ENCODE peak calls at places on chromosomes 3 and 15, in nine cellular contexts. P is SK-N-SH, J is A549, W is HCT116, O is WTC11, B is GM12878, N is HepG2, Y is H1, V is K562. F is an unnamed sample.
A peak's percentile ranks its signal among the peaks of the same experiment; 100 is the strongest.

GRCh38 chr3:51683566-51683965 is 12.5 kb downstream of the TEX264 start:
- DNase-seq in O (no peak), W (no peak), P (no peak), B (no peak), Y (no peak), J (no peak), N (no peak), V (no peak), F (no peak)

GRCh38 chr3:94299741-94300140 is 236.9 kb downstream of the NSUN3 start:
- DNase-seq in V (no peak), O (no peak), Y (no peak), B (no peak), P (no peak), J (no peak), N (no peak), W (no peak), F (no peak)

GRCh38 chr3:165895919-165896318 is 58.7 kb upstream of the BCHE start:
- DNase-seq in W (peak; percentile 15), B (no peak), P (peak; percentile 10), Y (peak; percentile 84), V (peak; percentile 19), N (peak; percentile 37), J (peak; percentile 29), O (peak; percentile 85), F (peak; percentile 45)

GRCh38 chr15:36428102-36428845 is 151.2 kb upstream of the CDIN1 start:
- DNase-seq in O (no peak), J (peak; percentile 96), P (no peak), N (peak; percentile 63), B (no peak), W (peak; percentile 96), Y (no peak), V (peak; percentile 75), F (peak; percentile 47)

GRCh38 chr3:190619353-190619752 is 105.5 kb downstream of the IL1RAP start:
- DNase-seq in N (no peak), J (no peak), Y (no peak), V (no peak), P (no peak), W (no peak), B (no peak), O (no peak), F (no peak)

GRCh38 chr3:129673897-129674797 is 67.7 kb upstream of the PLXND1 start:
- DNase-seq in B (no peak), W (no peak), P (no peak), Y (no peak), J (no peak), V (no peak), O (no peak), N (no peak), F (no peak)

GRCh38 chr3:133745981-133746721 is at the start of gene TF:
- DNase-seq in N (peak; percentile 95), B (no peak), O (peak; percentile 22), Y (no peak), J (no peak), V (no peak), P (peak; percentile 76), W (no peak), F (no peak)

GRCh38 chr15:37079726-37080125 is 20.6 kb downstream of the MEIS2 start:
- DNase-seq in P (no peak), V (no peak), B (no peak), N (no peak), W (no peak), Y (no peak), J (no peak), O (no peak), F (no peak)

GRCh38 chr3:196506687-196507086 is 3.1 kb upstream of the RNF168 start:
- DNase-seq in J (no peak), Y (no peak), O (no peak), N (no peak), W (no peak), P (no peak), V (no peak), B (no peak), F (no peak)

GRCh38 chr15:91912336-91912735 is 58.8 kb downstream of the SLCO3A1 start:
- DNase-seq in N (no peak), O (no peak), P (no peak), J (no peak), B (no peak), W (no peak), V (no peak), Y (no peak), F (no peak)

GRCh38 chr15:89740137-89740536 is 10.9 kb downstream of the MESP1 start:
- DNase-seq in B (peak; percentile 43), Y (peak; percentile 73), V (peak; percentile 77), P (peak; percentile 84), W (peak; percentile 67), J (peak; percentile 83), O (peak; percentile 69), N (peak; percentile 72), F (peak; percentile 85)

GRCh38 chr3:31946484-31947081 is 34.5 kb downstream of the OSBPL10 start:
- DNase-seq in W (no peak), P (no peak), V (no peak), J (no peak), N (no peak), B (no peak), Y (no peak), O (no peak), F (no peak)

GRCh38 chr3:29718661-29719065 is 437.8 kb downstream of the RBMS3 start:
- DNase-seq in P (no peak), O (no peak), Y (no peak), W (no peak), B (no peak), V (no peak), J (no peak), N (no peak), F (no peak)

GRCh38 chr15:65576669-65577068 is 34.3 kb downstream of the INTS14 start:
- DNase-seq in Y (no peak), W (no peak), V (no peak), N (no peak), J (no peak), B (no peak), P (no peak), O (no peak), F (no peak)

GRCh38 chr15:88900309-88900981 is 5.1 kb upstream of the HAPLN3 start:
- DNase-seq in O (no peak), W (no peak), P (no peak), Y (no peak), B (no peak), V (no peak), J (peak; percentile 80), N (no peak), F (no peak)

GRCh38 chr15:68464451-68465090 is 32.6 kb upstream of the ITGA11 start:
- DNase-seq in P (no peak), V (no peak), B (no peak), W (no peak), N (no peak), J (no peak), Y (no peak), O (no peak), F (no peak)

GRCh38 chr3:85259748-85260147 is 301.0 kb downstream of the CADM2 start:
- DNase-seq in J (no peak), B (no peak), W (no peak), N (no peak), V (no peak), O (no peak), Y (no peak), P (no peak), F (no peak)

GRCh38 chr3:79264892-79265291 is 502.9 kb downstream of the ROBO1 start:
- DNase-seq in V (no peak), O (no peak), Y (no peak), N (no peak), B (no peak), W (no peak), J (no peak), P (no peak), F (no peak)

GRCh38 chr15:51991141-51991540 is 19.6 kb upstream of the LEO1 start:
- DNase-seq in W (no peak), N (no peak), P (no peak), J (no peak), O (no peak), V (no peak), B (no peak), Y (no peak), F (no peak)

GRCh38 chr3:99753268-99753975 is 64.2 kb upstream of the CMSS1 start:
- DNase-seq in N (peak; percentile 28), Y (peak; percentile 52), O (peak; percentile 25), J (peak; percentile 54), W (peak; percentile 28), B (peak; percentile 40), P (peak; percentile 39), V (peak; percentile 7), F (peak; percentile 66)
- TF ChIP-seq MAX in N (no peak), Y (no peak), O (no peak), J (no peak), W (no peak), B (no peak), P (no peak), V (no peak), F (peak; percentile 61)

GRCh38 chr3:64651286-64651685 is 36.5 kb downstream of the ADAMTS9 start:
- DNase-seq in B (no peak), V (no peak), J (no peak), Y (no peak), O (no peak), N (no peak), P (no peak), W (no peak), F (no peak)
- TF ChIP-seq CTCF in B (no peak), V (no peak), J (no peak), Y (no peak), O (no peak), N (no peak), P (peak; percentile 6), W (no peak), F (no peak)

DNA sequence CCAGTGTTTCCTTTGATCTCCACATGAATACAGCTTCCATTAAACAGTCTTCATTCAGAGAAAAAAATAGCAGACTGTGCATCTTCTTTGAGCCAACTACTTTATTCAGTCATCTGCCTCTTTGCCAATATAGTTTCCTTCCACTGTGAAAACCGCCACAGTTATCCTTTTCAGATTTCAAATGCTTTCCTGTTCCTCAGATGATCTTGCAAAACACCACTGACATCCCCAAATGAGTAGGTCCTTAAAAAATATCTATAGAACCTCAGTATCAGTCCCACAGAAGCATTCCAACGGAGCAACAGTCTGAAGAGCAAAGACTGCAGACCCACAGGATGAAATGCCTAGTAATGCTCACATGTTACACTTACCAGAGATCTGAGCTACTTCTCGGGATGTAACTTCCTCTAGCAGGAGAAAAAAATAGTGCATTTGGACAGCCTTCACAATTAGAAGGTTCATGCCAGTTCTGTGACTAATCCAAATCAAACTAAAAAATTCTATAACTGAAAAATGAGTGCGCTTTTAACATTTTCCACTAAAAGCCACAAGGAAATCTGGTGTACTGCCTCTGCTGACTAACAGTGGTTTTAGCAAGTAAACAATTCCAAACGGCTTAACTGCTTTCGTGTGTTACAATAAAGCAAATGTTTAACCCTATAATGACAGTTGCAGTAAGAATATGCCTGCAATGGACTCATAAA is at the start of gene ANKRD28:
- DNase-seq in W (peak; percentile 86), N (peak; percentile 58), P (peak; percentile 13), O (no peak), V (peak; percentile 33), Y (no peak), B (no peak), J (peak; percentile 89), F (peak; percentile 80)
- TF ChIP-seq MAX in W (peak; percentile 68), N (no peak), P (peak; percentile 84), O (no peak), V (no peak), Y (no peak), B (no peak), J (peak; percentile 37), F (peak; percentile 40)

DNA sequence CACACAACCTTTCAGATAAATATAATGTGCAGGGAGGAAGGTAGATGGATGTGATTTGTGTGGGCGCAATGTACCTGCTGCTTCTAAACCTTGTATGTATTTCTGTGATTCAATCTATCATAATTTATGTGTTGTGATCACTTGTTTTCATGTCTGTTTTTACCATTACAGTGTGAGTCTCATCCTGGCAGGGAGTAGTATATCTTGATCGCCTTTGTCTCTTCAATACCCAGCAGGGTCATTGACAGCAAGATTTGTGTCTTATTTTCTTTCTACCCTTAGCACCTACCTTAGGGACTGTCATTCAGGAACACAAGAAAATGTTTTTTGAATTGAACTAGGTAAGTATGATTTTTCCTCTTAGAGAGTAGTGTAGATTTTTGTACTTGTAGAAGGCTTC is 83.7 kb upstream of the SELENOK start:
- DNase-seq in W (no peak), O (no peak), V (no peak), B (no peak), Y (no peak), P (no peak), N (no peak), J (no peak), F (no peak)
- TF ChIP-seq CTCF in W (no peak), O (no peak), V (no peak), B (no peak), Y (no peak), P (no peak), N (no peak), J (no peak), F (no peak)